ENCODE peak calls at places on chromosomes 11 and 22, in ten cellular contexts. C is CD4-positive, alpha-beta T cell; P is Peyer's patch; W is kidney; B is spleen; A is cardiac muscle cell; S is neural progenitor cell; R is left ventricle myocardium inferior; L is CD8-positive, alpha-beta T cell; J is AG04450. V is an unnamed sample.

GRCh38 chr22:45878901-45879551 is 97.9 kb downstream of the WNT7B start:
- DNase-seq in J (no peak), W (peak; percentile 62), B (peak; percentile 50), L (no peak), S (no peak), C (no peak), P (no peak), R (no peak), A (no peak), V (no peak)

GRCh38 chr22:30421695-30422480 is 3.7 kb upstream of the MTFP1 start:
- DNase-seq in J (no peak), C (no peak), L (no peak), W (peak; percentile 4), R (no peak), B (no peak), P (no peak), A (no peak), S (no peak), V (peak; percentile 70)

GRCh38 chr22:36587289-36588154 is 58.6 kb upstream of the EIF3D start:
- DNase-seq in C (no peak), W (peak; percentile 9), S (peak; percentile 44), A (no peak), L (no peak), J (no peak), B (peak; percentile 35), R (no peak), P (no peak), V (no peak)

GRCh38 chr11:44629732-44630345 is 64.4 kb downstream of the CD82 start:
- DNase-seq in R (no peak), B (no peak), W (no peak), C (no peak), L (no peak), A (no peak), P (no peak), S (no peak), J (no peak), V (no peak)

GRCh38 chr22:19962909-19963806 is 21.5 kb upstream of the TXNRD2 start:
- DNase-seq in B (peak; percentile 70), P (peak; percentile 95), R (no peak), A (no peak), L (no peak), J (no peak), S (no peak), W (peak; percentile 94), C (no peak), V (peak; percentile 95)

GRCh38 chr11:45412521-45412920 is 126.4 kb upstream of the SYT13 start:
- DNase-seq in L (no peak), S (no peak), C (no peak), B (no peak), J (no peak), W (no peak), P (no peak), R (no peak), A (no peak), V (no peak)

GRCh38 chr11:1041936-1042608 is 5.6 kb upstream of the MUC6 start:
- DNase-seq in R (peak; percentile 14), A (no peak), J (no peak), S (no peak), L (no peak), P (no peak), B (peak; percentile 74), W (peak; percentile 70), C (no peak), V (peak; percentile 68)

GRCh38 chr11:9037046-9037780 is 33.4 kb upstream of the NRIP3 start:
- DNase-seq in C (no peak), S (peak; percentile 92), R (no peak), P (no peak), L (no peak), J (no peak), W (no peak), A (no peak), B (no peak), V (no peak)

GRCh38 chr11:32420937-32421532 is 14.3 kb downstream of the WT1 start:
- DNase-seq in J (no peak), A (no peak), R (no peak), P (no peak), B (no peak), S (no peak), L (peak; percentile 11), C (no peak), W (no peak), V (no peak)

GRCh38 chr11:32420139-32420538 is 15.2 kb downstream of the WT1 start:
- DNase-seq in B (no peak), P (no peak), L (no peak), R (no peak), W (no peak), C (no peak), J (no peak), S (no peak), A (no peak), V (no peak)

GRCh38 chr11:32418836-32419235 is 16.5 kb downstream of the WT1 start:
- DNase-seq in A (no peak), R (no peak), W (no peak), L (no peak), J (no peak), C (no peak), B (no peak), S (no peak), P (no peak), V (no peak)

GRCh38 chr11:32422545-32422944 is 12.8 kb downstream of the WT1 start:
- DNase-seq in W (no peak), B (no peak), P (no peak), R (no peak), L (no peak), A (no peak), J (no peak), S (no peak), C (no peak), V (no peak)

DNA sequence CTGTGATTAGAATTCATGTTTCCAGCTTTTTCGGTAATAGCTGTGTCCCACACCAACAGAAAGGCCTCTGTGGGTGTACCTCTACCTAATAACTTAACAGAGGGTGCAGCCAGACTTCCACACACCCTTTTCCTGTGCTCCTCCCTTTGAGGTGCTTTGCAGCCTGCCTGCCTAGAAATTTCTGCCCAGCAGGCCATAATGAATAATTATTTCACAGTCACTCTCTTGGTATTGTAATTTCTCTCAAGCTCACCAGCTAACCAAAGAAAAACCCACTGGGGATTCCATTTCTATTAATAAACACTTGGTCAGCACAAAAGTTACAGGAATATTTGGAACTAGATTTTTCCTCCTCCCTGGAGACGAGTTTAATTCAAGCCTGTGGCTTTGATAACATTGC is 13.3 kb downstream of the WT1 start:
- DNase-seq in J (no peak), B (no peak), R (no peak), W (no peak), L (no peak), P (no peak), A (no peak), S (no peak), C (no peak), V (no peak)
- TF ChIP-seq CTCF in J (no peak), B (no peak), R (no peak), W (no peak), L (no peak), P (no peak), A (no peak), S (no peak), C (no peak), V (no peak)

DNA sequence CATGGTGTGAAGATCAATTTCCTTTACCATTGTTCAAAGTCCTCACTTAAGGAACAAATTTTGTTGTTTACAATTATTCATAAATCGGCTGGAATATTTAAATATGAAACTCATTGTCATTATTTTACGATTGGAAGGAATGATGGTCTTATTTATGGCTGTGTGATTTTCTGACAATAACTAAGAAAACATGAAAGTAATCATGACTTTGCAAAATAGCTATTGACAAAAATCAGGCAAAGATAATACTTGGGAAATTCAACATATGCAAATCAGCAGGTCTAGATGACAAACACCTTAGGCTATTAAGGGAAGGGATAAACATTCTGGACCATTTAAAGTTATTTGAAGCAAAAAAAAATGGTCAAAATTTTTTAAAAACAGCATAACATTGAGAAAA is 654.8 kb upstream of the CNTN5 start:
- DNase-seq in R (no peak), P (no peak), L (no peak), W (no peak), B (no peak), C (no peak), A (no peak), J (no peak), S (no peak), V (no peak)
- H3K9me3 ChIP-seq in R (no peaks in the 10 kb centered on the region), P (no peaks in the 10 kb centered on the region), L (no peaks in the 10 kb centered on the region), W (no peaks in the 10 kb centered on the region), B (no peaks in the 10 kb centered on the region), C (no peaks in the 10 kb centered on the region), A (no peaks in the 10 kb centered on the region), J (peaks cover 9% of the 10 kb centered on the region), S (no peaks in the 10 kb centered on the region), V (no peaks in the 10 kb centered on the region)

GRCh38 chr11:72820439-72821139 is 6.4 kb downstream of the ATG16L2 start:
- DNase-seq in L (no peak), S (no peak), W (no peak), J (no peak), B (no peak), R (no peak), P (no peak), A (no peak), C (no peak), V (no peak)

GRCh38 chr11:72817966-72818365 is 3.8 kb downstream of the ATG16L2 start:
- DNase-seq in A (no peak), C (no peak), B (no peak), W (no peak), P (no peak), R (no peak), S (no peak), J (no peak), L (no peak), V (no peak)

GRCh38 chr11:72816404-72816990 is 2.3 kb downstream of the ATG16L2 start:
- DNase-seq in J (no peak), R (no peak), A (no peak), C (no peak), P (no peak), W (no peak), S (no peak), B (peak; percentile 83), L (no peak), V (no peak)

GRCh38 chr11:72821221-72821919 is 7.2 kb downstream of the ATG16L2 start:
- DNase-seq in L (no peak), R (no peak), J (no peak), A (no peak), B (no peak), C (no peak), W (no peak), S (no peak), P (peak; percentile 65), V (peak; percentile 39)

DNA sequence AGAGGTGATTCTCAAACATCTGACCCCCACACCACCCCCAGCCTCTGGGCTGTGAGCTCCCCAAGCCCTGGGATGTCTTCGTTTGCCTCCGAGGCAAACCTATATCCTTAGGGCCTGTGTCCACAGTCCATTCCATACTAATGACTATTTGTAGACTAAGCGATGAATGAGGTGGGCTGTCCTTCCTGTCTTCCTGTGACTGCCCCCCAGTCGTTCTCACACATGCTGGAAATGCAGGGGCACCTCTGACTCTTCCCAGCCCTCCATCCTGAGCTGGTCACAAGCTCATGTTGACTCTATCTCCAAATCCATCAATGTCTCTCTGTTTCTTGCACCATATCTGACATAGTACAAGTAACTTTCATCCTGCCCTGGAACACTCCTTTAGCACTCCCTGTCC is 4.8 kb downstream of the ATG16L2 start:
- DNase-seq in S (no peak), B (no peak), A (no peak), C (no peak), W (no peak), L (no peak), P (no peak), J (no peak), R (no peak), V (no peak)
- TF ChIP-seq CTCF in S (no peak), B (no peak), A (no peak), C (no peak), W (no peak), L (no peak), P (no peak), J (no peak), R (no peak), V (no peak)

GRCh38 chr11:112211556-112211955 is 14.7 kb upstream of the PTS start:
- DNase-seq in L (no peak), S (no peak), A (no peak), J (no peak), P (no peak), R (no peak), W (no peak), C (no peak), B (no peak), V (no peak)

GRCh38 chr11:112212710-112213109 is 13.5 kb upstream of the PTS start:
- DNase-seq in P (no peak), W (no peak), S (no peak), L (no peak), J (no peak), B (no peak), A (no peak), C (no peak), R (no peak), V (peak; percentile 42)

GRCh38 chr11:112215621-112216020 is 10.6 kb upstream of the PTS start:
- DNase-seq in J (no peak), S (no peak), C (no peak), L (no peak), P (no peak), R (no peak), B (no peak), A (no peak), W (no peak), V (no peak)

GRCh38 chr11:112212290-112212689 is 13.9 kb upstream of the PTS start:
- DNase-seq in C (no peak), P (no peak), R (no peak), S (no peak), B (no peak), L (no peak), A (no peak), J (no peak), W (no peak), V (no peak)

GRCh38 chr11:112213753-112214152 is 12.5 kb upstream of the PTS start:
- DNase-seq in S (no peak), B (no peak), J (no peak), A (no peak), C (no peak), R (no peak), P (no peak), W (no peak), L (no peak), V (no peak)
- H3K9me3 ChIP-seq in S (no peaks in the 10 kb centered on the region), B (no peaks in the 10 kb centered on the region), J (no peaks in the 10 kb centered on the region), A (no peaks in the 10 kb centered on the region), C (no peaks in the 10 kb centered on the region), R (no peaks in the 10 kb centered on the region), P (no peaks in the 10 kb centered on the region), W (no peaks in the 10 kb centered on the region), L (no peaks in the 10 kb centered on the region), V (no peaks in the 10 kb centered on the region)